ENCODE peak calls at places on chromosome 5, in eight cellular contexts. D is BE2C; Y is activated CD4-positive, CD25-positive, alpha-beta regulatory T cell treated with anti-CD3 and anti-CD28 coated beads, Interleukin-2, amount 50 U/mL, for 16 hours; F is activated CD8-positive, alpha-beta T cell treated with anti-CD3 and anti-CD28 coated beads for 36 hours; K is left ventricle myocardium inferior; E is mesendoderm; B is NCI-H1694; U is fibroblast of the conjunctiva. P is an unnamed sample.
A peak's percentile ranks its signal among the peaks of the same experiment; 100 is the strongest.

GRCh38 chr5:150101019-150101418 is 14.7 kb upstream of the CSF1R start:
- DNase-seq in D (no peak), Y (no peak), F (no peak), K (no peak), E (peak; percentile 39), B (no peak), U (no peak), P (no peak)

GRCh38 chr5:111635151-111635945 is 121.6 kb downstream of the NREP start:
- DNase-seq in D (no peak), Y (no peak), F (no peak), K (no peak), E (no peak), B (no peak), U (no peak), P (no peak)

GRCh38 chr5:133347039-133347438 is 265.3 kb downstream of the FSTL4 start:
- DNase-seq in D (peak; percentile 43), Y (no peak), F (no peak), K (no peak), E (no peak), B (no peak), U (no peak), P (no peak)

GRCh38 chr5:16894236-16895057 is 41.6 kb downstream of the MYO10 start:
- DNase-seq in D (no peak), Y (no peak), F (no peak), K (no peak), E (peak; percentile 82), B (no peak), U (peak; percentile 58), P (no peak)

GRCh38 chr5:125411163-125412050 is 665.0 kb upstream of the ZNF608 start:
- DNase-seq in D (peak; percentile 79), Y (no peak), F (no peak), K (no peak), E (peak; percentile 52), B (peak; percentile 55), U (peak; percentile 66), P (peak; percentile 24)

GRCh38 chr5:90519081-90519480 is 10.3 kb downstream of the LYSMD3 start:
- DNase-seq in D (no peak), Y (no peak), F (no peak), K (no peak), E (no peak), B (no peak), U (no peak), P (no peak)

GRCh38 chr5:74673011-74673790 is 11.8 kb upstream of the HEXB start:
- DNase-seq in D (no peak), Y (no peak), F (no peak), K (no peak), E (peak; percentile 35), B (peak; percentile 39), U (peak; percentile 64), P (no peak)

GRCh38 chr5:33423018-33423630 is 17.6 kb upstream of the TARS1 start:
- DNase-seq in D (no peak), Y (no peak), F (no peak), K (no peak), E (peak; percentile 27), B (peak; percentile 12), U (no peak), P (no peak)

GRCh38 chr5:113084402-113085083 is 107.9 kb downstream of the DCP2 start:
- DNase-seq in D (peak; percentile 97), Y (no peak), F (no peak), K (no peak), E (no peak), B (no peak), U (no peak), P (no peak)

GRCh38 chr5:4857761-4858160 is 282.4 kb upstream of the ADAMTS16 start:
- DNase-seq in D (no peak), Y (no peak), F (no peak), K (no peak), E (no peak), B (no peak), U (no peak), P (no peak)

GRCh38 chr5:170782438-170782837 is 1.1 kb upstream of the GABRP start:
- DNase-seq in D (peak; percentile 59), Y (no peak), F (no peak), K (no peak), E (no peak), B (peak; percentile 44), U (no peak), P (peak; percentile 28)

GRCh38 chr5:17118631-17119030 is 98.8 kb upstream of the BASP1 start:
- DNase-seq in D (peak; percentile 36), Y (no peak), F (peak; percentile 21), K (no peak), E (peak; percentile 79), B (no peak), U (no peak), P (peak; percentile 60)

GRCh38 chr5:168819004-168819626 is 239.9 kb upstream of the PANK3 start:
- DNase-seq in D (peak; percentile 37), Y (no peak), F (no peak), K (no peak), E (no peak), B (no peak), U (no peak), P (no peak)

GRCh38 chr5:111173476-111173875 is 50.7 kb upstream of the CAMK4 start:
- DNase-seq in D (no peak), Y (no peak), F (no peak), K (no peak), E (no peak), B (no peak), U (no peak), P (no peak)

GRCh38 chr5:52786937-52787599 is 648 bp upstream of the ITGA1 start:
- DNase-seq in D (no peak), Y (no peak), F (peak; percentile 51), K (no peak), E (peak; percentile 72), B (no peak), U (no peak), P (no peak)

GRCh38 chr5:58357121-58357520 is 102.8 kb downstream of the PLK2 start:
- DNase-seq in D (no peak), Y (no peak), F (no peak), K (no peak), E (no peak), B (no peak), U (no peak), P (no peak)